ENCODE peak calls at places on chromosomes 1 and 21, in nine cellular contexts. One of them, this sample, is unnamed.
A peak's percentile ranks its signal among the peaks of the same experiment; 100 is the strongest.

GRCh38 chr1:178011101-178011828 is 41.4 kb upstream of the SEC16B start:
- DNase-seq in MM.1S: no peak
- DNase-seq in GM23338: peak; percentile 16
- DNase-seq in Karpas-422: no peak
- DNase-seq in PC-3: peak; percentile 90
- DNase-seq in hepatocyte: no peak
- DNase-seq in HCT116: peak; percentile 55
- DNase-seq in GM23248: peak; percentile 65
- DNase-seq in SK-N-SH: no peak
- DNase-seq in this sample: no peak

GRCh38 chr1:66412689-66413088 is 121.3 kb upstream of the SGIP1 start:
- DNase-seq in SK-N-SH: no peak
- DNase-seq in MM.1S: no peak
- DNase-seq in Karpas-422: no peak
- DNase-seq in GM23338: no peak
- DNase-seq in hepatocyte: no peak
- DNase-seq in PC-3: no peak
- DNase-seq in HCT116: no peak
- DNase-seq in GM23248: peak; percentile 56
- DNase-seq in this sample: no peak

GRCh38 chr1:182248721-182249120 is 142.9 kb downstream of the GLUL start:
- DNase-seq in Karpas-422: no peak
- DNase-seq in hepatocyte: no peak
- DNase-seq in SK-N-SH: no peak
- DNase-seq in GM23338: no peak
- DNase-seq in PC-3: no peak
- DNase-seq in HCT116: no peak
- DNase-seq in GM23248: no peak
- DNase-seq in MM.1S: no peak
- DNase-seq in this sample: no peak

GRCh38 chr1:37558411-37558810 is 1.7 kb downstream of the DNALI1 start:
- DNase-seq in Karpas-422: no peak
- DNase-seq in HCT116: no peak
- DNase-seq in hepatocyte: no peak
- DNase-seq in GM23338: no peak
- DNase-seq in PC-3: no peak
- DNase-seq in SK-N-SH: no peak
- DNase-seq in GM23248: no peak
- DNase-seq in MM.1S: no peak
- DNase-seq in this sample: no peak

GRCh38 chr1:241639653-241640148 is 468 bp downstream of the CHML start:
- DNase-seq in GM23248: peak; percentile 68
- DNase-seq in GM23338: peak; percentile 65
- DNase-seq in Karpas-422: no peak
- DNase-seq in hepatocyte: peak; percentile 30
- DNase-seq in SK-N-SH: peak; percentile 78
- DNase-seq in MM.1S: no peak
- DNase-seq in PC-3: no peak
- DNase-seq in HCT116: no peak
- DNase-seq in this sample: peak; percentile 32

GRCh38 chr1:41574842-41575241 is 90.4 kb upstream of the EDN2 start:
- DNase-seq in HCT116: no peak
- DNase-seq in GM23338: no peak
- DNase-seq in Karpas-422: peak; percentile 90
- DNase-seq in MM.1S: no peak
- DNase-seq in GM23248: no peak
- DNase-seq in SK-N-SH: no peak
- DNase-seq in PC-3: no peak
- DNase-seq in hepatocyte: no peak
- DNase-seq in this sample: peak; percentile 38

GRCh38 chr1:150619576-150620509 is 9.6 kb downstream of the ENSA start:
- DNase-seq in Karpas-422: peak; percentile 68
- DNase-seq in GM23248: peak; percentile 92
- DNase-seq in hepatocyte: peak; percentile 62
- DNase-seq in MM.1S: no peak
- DNase-seq in PC-3: peak; percentile 84
- DNase-seq in HCT116: no peak
- DNase-seq in GM23338: no peak
- DNase-seq in SK-N-SH: peak; percentile 46
- DNase-seq in this sample: peak; percentile 50

GRCh38 chr1:54850082-54850730 is 36.8 kb downstream of the DHCR24 start:
- DNase-seq in HCT116: no peak
- DNase-seq in GM23338: no peak
- DNase-seq in hepatocyte: peak; percentile 4
- DNase-seq in GM23248: peak; percentile 74
- DNase-seq in Karpas-422: no peak
- DNase-seq in MM.1S: no peak
- DNase-seq in PC-3: peak; percentile 84
- DNase-seq in SK-N-SH: no peak
- DNase-seq in this sample: no peak

GRCh38 chr1:212754193-212754592 is 37.4 kb downstream of the NSL1 start:
- DNase-seq in PC-3: no peak
- DNase-seq in hepatocyte: no peak
- DNase-seq in GM23338: peak; percentile 40
- DNase-seq in SK-N-SH: no peak
- DNase-seq in GM23248: no peak
- DNase-seq in HCT116: no peak
- DNase-seq in MM.1S: peak; percentile 85
- DNase-seq in Karpas-422: peak; percentile 58
- DNase-seq in this sample: peak; percentile 81

GRCh38 chr21:43273016-43273707 is 104.4 kb downstream of the CRYAA start:
- DNase-seq in GM23338: no peak
- DNase-seq in MM.1S: no peak
- DNase-seq in Karpas-422: no peak
- DNase-seq in PC-3: no peak
- DNase-seq in hepatocyte: no peak
- DNase-seq in GM23248: no peak
- DNase-seq in SK-N-SH: no peak
- DNase-seq in HCT116: no peak
- DNase-seq in this sample: no peak

GRCh38 chr21:42187976-42188653 is 30.8 kb upstream of the ABCG1 start:
- DNase-seq in PC-3: no peak
- DNase-seq in MM.1S: peak; percentile 93
- DNase-seq in SK-N-SH: no peak
- DNase-seq in Karpas-422: peak; percentile 62
- DNase-seq in hepatocyte: no peak
- DNase-seq in GM23248: peak; percentile 46
- DNase-seq in HCT116: no peak
- DNase-seq in GM23338: no peak
- DNase-seq in this sample: peak; percentile 96

GRCh38 chr1:155978973-155979429 is 654 bp upstream of the ARHGEF2 start:
- DNase-seq in Karpas-422: peak; percentile 72
- DNase-seq in MM.1S: peak; percentile 63
- DNase-seq in hepatocyte: no peak
- DNase-seq in GM23248: peak; percentile 65
- DNase-seq in SK-N-SH: no peak
- DNase-seq in GM23338: no peak
- DNase-seq in PC-3: no peak
- DNase-seq in HCT116: no peak
- DNase-seq in this sample: no peak

GRCh38 chr1:199684686-199685273 is 342.7 kb upstream of the NR5A2 start:
- DNase-seq in HCT116: peak; percentile 74
- DNase-seq in PC-3: peak; percentile 80
- DNase-seq in SK-N-SH: peak; percentile 46
- DNase-seq in GM23248: peak; percentile 84
- DNase-seq in hepatocyte: peak; percentile 71
- DNase-seq in GM23338: peak; percentile 70
- DNase-seq in MM.1S: peak; percentile 51
- DNase-seq in Karpas-422: peak; percentile 78
- DNase-seq in this sample: peak; percentile 62

GRCh38 chr1:222301653-222302052 is 246.3 kb downstream of the HHIPL2 start:
- DNase-seq in Karpas-422: no peak
- DNase-seq in SK-N-SH: no peak
- DNase-seq in MM.1S: no peak
- DNase-seq in GM23248: no peak
- DNase-seq in hepatocyte: no peak
- DNase-seq in PC-3: no peak
- DNase-seq in GM23338: no peak
- DNase-seq in HCT116: no peak
- DNase-seq in this sample: no peak

GRCh38 chr1:67571406-67571805 is 113.6 kb upstream of the GADD45A start:
- DNase-seq in PC-3: no peak
- DNase-seq in MM.1S: no peak
- DNase-seq in SK-N-SH: no peak
- DNase-seq in GM23248: no peak
- DNase-seq in Karpas-422: no peak
- DNase-seq in hepatocyte: no peak
- DNase-seq in GM23338: no peak
- DNase-seq in HCT116: no peak
- DNase-seq in this sample: no peak

GRCh38 chr1:64699327-64699726 is 45.5 kb upstream of the RAVER2 start:
- DNase-seq in MM.1S: no peak
- DNase-seq in hepatocyte: no peak
- DNase-seq in GM23338: peak; percentile 30
- DNase-seq in SK-N-SH: no peak
- DNase-seq in Karpas-422: no peak
- DNase-seq in PC-3: no peak
- DNase-seq in GM23248: no peak
- DNase-seq in HCT116: no peak
- DNase-seq in this sample: no peak

GRCh38 chr1:170666661-170667060 is 2.7 kb downstream of the PRRX1 start:
- DNase-seq in SK-N-SH: no peak
- DNase-seq in GM23248: peak; percentile 72
- DNase-seq in Karpas-422: no peak
- DNase-seq in PC-3: no peak
- DNase-seq in hepatocyte: no peak
- DNase-seq in MM.1S: no peak
- DNase-seq in GM23338: peak; percentile 57
- DNase-seq in HCT116: no peak
- DNase-seq in this sample: no peak

GRCh38 chr1:6012529-6013318 is 20.5 kb upstream of the NPHP4 start:
- DNase-seq in SK-N-SH: no peak
- DNase-seq in MM.1S: no peak
- DNase-seq in GM23338: no peak
- DNase-seq in PC-3: no peak
- DNase-seq in hepatocyte: no peak
- DNase-seq in HCT116: no peak
- DNase-seq in GM23248: no peak
- DNase-seq in Karpas-422: peak; percentile 57
- DNase-seq in this sample: no peak

GRCh38 chr1:37123266-37123665 is 89.0 kb upstream of the GRIK3 start:
- DNase-seq in MM.1S: no peak
- DNase-seq in SK-N-SH: peak; percentile 47
- DNase-seq in Karpas-422: no peak
- DNase-seq in GM23338: no peak
- DNase-seq in HCT116: no peak
- DNase-seq in PC-3: peak; percentile 25
- DNase-seq in GM23248: no peak
- DNase-seq in hepatocyte: no peak
- DNase-seq in this sample: no peak

GRCh38 chr1:200178340-200178739 is 150.8 kb downstream of the NR5A2 start:
- DNase-seq in hepatocyte: no peak
- DNase-seq in GM23248: peak; percentile 33
- DNase-seq in PC-3: no peak
- DNase-seq in HCT116: no peak
- DNase-seq in Karpas-422: no peak
- DNase-seq in SK-N-SH: no peak
- DNase-seq in GM23338: no peak
- DNase-seq in MM.1S: no peak
- DNase-seq in this sample: no peak

GRCh38 chr1:23370744-23371710 is 1.4 kb upstream of the ZNF436 start:
- DNase-seq in GM23338: peak; percentile 87
- DNase-seq in SK-N-SH: peak; percentile 44
- DNase-seq in MM.1S: no peak
- DNase-seq in GM23248: peak; percentile 32
- DNase-seq in PC-3: peak; percentile 68
- DNase-seq in HCT116: no peak
- DNase-seq in Karpas-422: no peak
- DNase-seq in hepatocyte: peak; percentile 57
- DNase-seq in this sample: no peak

GRCh38 chr21:14600569-14601308 is 54.6 kb upstream of the SAMSN1 start:
- DNase-seq in Karpas-422: no peak
- DNase-seq in MM.1S: no peak
- DNase-seq in GM23248: no peak
- DNase-seq in hepatocyte: no peak
- DNase-seq in GM23338: no peak
- DNase-seq in SK-N-SH: no peak
- DNase-seq in HCT116: no peak
- DNase-seq in PC-3: no peak
- DNase-seq in this sample: no peak

DNA sequence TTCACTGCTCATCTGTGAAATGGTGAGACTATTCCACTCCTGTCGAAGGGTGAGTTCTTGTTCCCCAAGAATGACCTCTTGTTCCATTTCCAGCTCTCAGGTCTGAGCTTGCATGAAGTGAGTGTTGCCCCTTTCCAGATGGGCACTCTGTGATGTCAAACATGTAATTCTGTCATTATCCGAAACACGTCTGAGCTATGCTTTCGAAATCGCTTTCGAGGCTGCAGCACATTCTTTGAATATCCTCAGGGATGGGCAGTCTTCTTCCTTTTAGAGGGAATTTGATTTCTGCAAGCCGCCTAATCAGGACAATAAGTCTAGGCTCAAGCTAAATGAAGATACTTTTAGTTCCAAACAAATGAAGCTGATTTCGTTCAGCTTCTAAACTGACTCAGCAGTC is 15.1 kb downstream of the NFASC start:
- DNase-seq in hepatocyte: no peak
- DNase-seq in SK-N-SH: no peak
- DNase-seq in GM23338: no peak
- DNase-seq in PC-3: no peak
- DNase-seq in MM.1S: no peak
- DNase-seq in GM23248: peak; percentile 44
- DNase-seq in Karpas-422: no peak
- DNase-seq in HCT116: no peak
- DNase-seq in this sample: no peak
- H3K4me3 ChIP-seq in hepatocyte: no peak overlapping the region
- H3K4me3 ChIP-seq in SK-N-SH: no peak overlapping the region
- H3K4me3 ChIP-seq in GM23338: no peak overlapping the region
- H3K4me3 ChIP-seq in PC-3: no peak overlapping the region
- H3K4me3 ChIP-seq in MM.1S: no peak overlapping the region
- H3K4me3 ChIP-seq in GM23248: no peak overlapping the region
- H3K4me3 ChIP-seq in Karpas-422: no peak overlapping the region
- H3K4me3 ChIP-seq in HCT116: no peak overlapping the region
- H3K4me3 ChIP-seq in this sample: no peak overlapping the region

GRCh38 chr1:109789771-109790170 is 26.0 kb upstream of the EPS8L3 start:
- DNase-seq in PC-3: no peak
- DNase-seq in GM23248: no peak
- DNase-seq in hepatocyte: no peak
- DNase-seq in HCT116: no peak
- DNase-seq in MM.1S: no peak
- DNase-seq in SK-N-SH: peak; percentile 4
- DNase-seq in GM23338: no peak
- DNase-seq in Karpas-422: no peak
- DNase-seq in this sample: no peak
- H3K27ac ChIP-seq in PC-3: no peak overlapping the region
- H3K27ac ChIP-seq in GM23248: no peak overlapping the region
- H3K27ac ChIP-seq in hepatocyte: no peak overlapping the region
- H3K27ac ChIP-seq in HCT116: no peak overlapping the region
- H3K27ac ChIP-seq in MM.1S: no peak overlapping the region
- H3K27ac ChIP-seq in SK-N-SH: no peak overlapping the region
- H3K27ac ChIP-seq in GM23338: no peak overlapping the region
- H3K27ac ChIP-seq in Karpas-422: no peak overlapping the region
- H3K27ac ChIP-seq in this sample: no peak overlapping the region

GRCh38 chr1:228152918-228153258 is 3.2 kb downstream of the GJC2 start:
- DNase-seq in hepatocyte: no peak
- DNase-seq in Karpas-422: no peak
- DNase-seq in PC-3: no peak
- DNase-seq in GM23248: no peak
- DNase-seq in MM.1S: no peak
- DNase-seq in SK-N-SH: no peak
- DNase-seq in GM23338: no peak
- DNase-seq in HCT116: no peak
- DNase-seq in this sample: no peak
- H3K9me2 ChIP-seq in hepatocyte: no peaks in the 10 kb centered on the region
- H3K9me2 ChIP-seq in Karpas-422: no peaks in the 10 kb centered on the region
- H3K9me2 ChIP-seq in PC-3: no peaks in the 10 kb centered on the region
- H3K9me2 ChIP-seq in GM23248: no peaks in the 10 kb centered on the region
- H3K9me2 ChIP-seq in MM.1S: no peaks in the 10 kb centered on the region
- H3K9me2 ChIP-seq in SK-N-SH: no peaks in the 10 kb centered on the region
- H3K9me2 ChIP-seq in GM23338: no peaks in the 10 kb centered on the region
- H3K9me2 ChIP-seq in HCT116: no peaks in the 10 kb centered on the region
- H3K9me2 ChIP-seq in this sample: no peaks in the 10 kb centered on the region

GRCh38 chr1:25432364-25432719 is 1.6 kb downstream of the MACO1 start:
- DNase-seq in hepatocyte: no peak
- DNase-seq in GM23338: no peak
- DNase-seq in SK-N-SH: no peak
- DNase-seq in MM.1S: no peak
- DNase-seq in Karpas-422: peak; percentile 47
- DNase-seq in HCT116: no peak
- DNase-seq in GM23248: no peak
- DNase-seq in PC-3: no peak
- DNase-seq in this sample: no peak
- H3K4me3 ChIP-seq in hepatocyte: no peak overlapping the region
- H3K4me3 ChIP-seq in GM23338: peak overlapping the region; percentile 78
- H3K4me3 ChIP-seq in SK-N-SH: peak overlapping the region; percentile 90
- H3K4me3 ChIP-seq in MM.1S: no peak overlapping the region
- H3K4me3 ChIP-seq in Karpas-422: peak overlapping the region; percentile 71
- H3K4me3 ChIP-seq in HCT116: no peak overlapping the region
- H3K4me3 ChIP-seq in GM23248: peak overlapping the region; percentile 94
- H3K4me3 ChIP-seq in PC-3: peak overlapping the region; percentile 92
- H3K4me3 ChIP-seq in this sample: peak overlapping the region; percentile 94

This sample was measured in OCI-LY7.